ENCODE peak calls at places on chromosomes 1 and 21, in four cellular contexts. One of them, this sample, is unnamed.

GRCh38 chr1:24932284-24932683 is 2.2 kb upstream of the RUNX3 start:
- DNase-seq in A172: no peak
- DNase-seq in amygdala: no peak
- DNase-seq in iPS-NIHi11: peak
- DNase-seq in this sample: peak

GRCh38 chr1:65423884-65424655 is 3.6 kb downstream of the LEPR start:
- DNase-seq in A172: peak
- DNase-seq in amygdala: no peak
- DNase-seq in iPS-NIHi11: no peak
- DNase-seq in this sample: no peak

GRCh38 chr1:168260393-168260792 is 20.3 kb upstream of the TBX19 start:
- DNase-seq in A172: no peak
- DNase-seq in amygdala: no peak
- DNase-seq in iPS-NIHi11: peak
- DNase-seq in this sample: no peak

GRCh38 chr1:232669981-232670763 is 40.2 kb upstream of the SIPA1L2 start:
- DNase-seq in A172: no peak
- DNase-seq in amygdala: no peak
- DNase-seq in iPS-NIHi11: no peak
- DNase-seq in this sample: no peak

GRCh38 chr1:9024837-9025236 is 1.4 kb downstream of the SLC2A7 start:
- DNase-seq in A172: no peak
- DNase-seq in amygdala: no peak
- DNase-seq in iPS-NIHi11: no peak
- DNase-seq in this sample: no peak

GRCh38 chr1:240946926-240947325 is 335.0 kb upstream of the GREM2 start:
- DNase-seq in A172: peak
- DNase-seq in amygdala: no peak
- DNase-seq in iPS-NIHi11: peak
- DNase-seq in this sample: no peak

GRCh38 chr1:24236170-24237045 is 49.3 kb upstream of the IFNLR1 start:
- DNase-seq in A172: peak
- DNase-seq in amygdala: no peak
- DNase-seq in iPS-NIHi11: peak
- DNase-seq in this sample: no peak

GRCh38 chr1:8661185-8662110 is 156.0 kb downstream of the RERE start:
- DNase-seq in A172: peak
- DNase-seq in amygdala: no peak
- DNase-seq in iPS-NIHi11: no peak
- DNase-seq in this sample: no peak

GRCh38 chr1:12551584-12551983 is 66.4 kb downstream of the DHRS3 start:
- DNase-seq in A172: no peak
- DNase-seq in amygdala: no peak
- DNase-seq in iPS-NIHi11: no peak
- DNase-seq in this sample: no peak

GRCh38 chr1:201140235-201140940 is 13.4 kb upstream of the ASCL5 start:
- DNase-seq in A172: no peak
- DNase-seq in amygdala: no peak
- DNase-seq in iPS-NIHi11: no peak
- DNase-seq in this sample: no peak

GRCh38 chr1:66288048-66288447 is 245.9 kb upstream of the SGIP1 start:
- DNase-seq in A172: no peak
- DNase-seq in amygdala: no peak
- DNase-seq in iPS-NIHi11: no peak
- DNase-seq in this sample: no peak

GRCh38 chr1:56375184-56375837 is 204.1 kb downstream of the PLPP3 start:
- DNase-seq in A172: no peak
- DNase-seq in amygdala: no peak
- DNase-seq in iPS-NIHi11: peak
- DNase-seq in this sample: no peak

GRCh38 chr1:89130716-89131115 is 4.8 kb upstream of the GBP2 start:
- DNase-seq in A172: no peak
- DNase-seq in amygdala: no peak
- DNase-seq in iPS-NIHi11: no peak
- DNase-seq in this sample: no peak

GRCh38 chr1:21703318-21703963 is 34.3 kb upstream of the RAP1GAP start:
- DNase-seq in A172: peak
- DNase-seq in amygdala: no peak
- DNase-seq in iPS-NIHi11: peak
- DNase-seq in this sample: no peak

GRCh38 chr1:205456868-205457724 is 1.3 kb upstream of the BLACAT1 start:
- DNase-seq in A172: no peak
- DNase-seq in amygdala: no peak
- DNase-seq in iPS-NIHi11: peak
- DNase-seq in this sample: no peak

GRCh38 chr1:149965440-149965839 is 28.8 kb upstream of the MTMR11 start:
- DNase-seq in A172: no peak
- DNase-seq in amygdala: no peak
- DNase-seq in iPS-NIHi11: no peak
- DNase-seq in this sample: no peak

GRCh38 chr1:29171089-29171488 is 10.6 kb downstream of the SRSF4 start:
- DNase-seq in A172: no peak
- DNase-seq in amygdala: no peak
- DNase-seq in iPS-NIHi11: no peak
- DNase-seq in this sample: no peak

GRCh38 chr1:240711020-240711419 is 99.1 kb upstream of the GREM2 start:
- DNase-seq in A172: no peak
- DNase-seq in amygdala: no peak
- DNase-seq in iPS-NIHi11: no peak
- DNase-seq in this sample: no peak

GRCh38 chr1:208127791-208128408 is 116.3 kb downstream of the PLXNA2 start:
- DNase-seq in A172: no peak
- DNase-seq in amygdala: no peak
- DNase-seq in iPS-NIHi11: peak
- DNase-seq in this sample: no peak

GRCh38 chr1:53754484-53755312 is 15.7 kb upstream of the GLIS1 start:
- DNase-seq in A172: peak
- DNase-seq in amygdala: no peak
- DNase-seq in iPS-NIHi11: peak
- DNase-seq in this sample: no peak

GRCh38 chr1:200139661-200140250 is 112.2 kb downstream of the NR5A2 start:
- DNase-seq in A172: peak
- DNase-seq in amygdala: no peak
- DNase-seq in iPS-NIHi11: peak
- DNase-seq in this sample: no peak

GRCh38 chr1:182699673-182700350 is 15.4 kb upstream of the RGS8 start:
- DNase-seq in A172: no peak
- DNase-seq in amygdala: no peak
- DNase-seq in iPS-NIHi11: peak
- DNase-seq in this sample: no peak

GRCh38 chr1:86774305-86775304 is 70.2 kb downstream of the SH3GLB1 start:
- DNase-seq in A172: peak
- DNase-seq in amygdala: peak
- DNase-seq in iPS-NIHi11: peak
- DNase-seq in this sample: peak

GRCh38 chr1:206588492-206588891 is 23.8 kb downstream of the EIF2D start:
- DNase-seq in A172: no peak
- DNase-seq in amygdala: no peak
- DNase-seq in iPS-NIHi11: no peak
- DNase-seq in this sample: no peak

GRCh38 chr1:175197536-175197935 is 5.0 kb upstream of the KIAA0040 start:
- DNase-seq in A172: peak
- DNase-seq in amygdala: no peak
- DNase-seq in iPS-NIHi11: no peak
- DNase-seq in this sample: no peak

GRCh38 chr1:184770176-184770575 is 15.5 kb upstream of the EDEM3 start:
- DNase-seq in A172: no peak
- DNase-seq in amygdala: no peak
- DNase-seq in iPS-NIHi11: no peak
- DNase-seq in this sample: no peak

GRCh38 chr1:67137307-67137753 is 2.6 kb upstream of the C1orf141 start:
- DNase-seq in A172: no peak
- DNase-seq in amygdala: no peak
- DNase-seq in iPS-NIHi11: no peak
- DNase-seq in this sample: no peak

GRCh38 chr1:2210084-2210653 is 15.6 kb upstream of the FAAP20 start:
- DNase-seq in A172: no peak
- DNase-seq in amygdala: no peak
- DNase-seq in iPS-NIHi11: no peak
- DNase-seq in this sample: no peak

GRCh38 chr1:54312874-54313316 is 93.3 kb downstream of the SSBP3 start:
- DNase-seq in A172: peak
- DNase-seq in amygdala: no peak
- DNase-seq in iPS-NIHi11: no peak
- DNase-seq in this sample: no peak

GRCh38 chr21:16908087-16908486 is 604.8 kb upstream of the CXADR start:
- DNase-seq in A172: no peak
- DNase-seq in amygdala: no peak
- DNase-seq in iPS-NIHi11: no peak
- DNase-seq in this sample: no peak

GRCh38 chr1:205041998-205042910 is 758 bp upstream of the CNTN2 start:
- DNase-seq in A172: no peak
- DNase-seq in amygdala: no peak
- DNase-seq in iPS-NIHi11: no peak
- DNase-seq in this sample: no peak

GRCh38 chr21:44421901-44422840 is 33.1 kb upstream of the LRRC3 start:
- DNase-seq in A172: no peak
- DNase-seq in amygdala: no peak
- DNase-seq in iPS-NIHi11: no peak
- DNase-seq in this sample: no peak